ENCODE peak calls at places on chromosome 1, in eight cellular contexts. One of them, this sample, is unnamed.

GRCh38 chr1:17539526-17540254 is at the start of gene ARHGEF10L:
- DNase-seq in activated naive CD4-positive, alpha-beta T cell: no peak
- DNase-seq in ureter: no peak
- DNase-seq in adrenal gland: peak
- DNase-seq in Peyer's patch: peak
- DNase-seq in fibroblast of lung: no peak
- DNase-seq in LoVo: no peak
- DNase-seq in NCI-H2107: no peak
- DNase-seq in this sample: no peak

GRCh38 chr1:170360601-170361000 is 171.4 kb upstream of the GORAB start:
- DNase-seq in activated naive CD4-positive, alpha-beta T cell: no peak
- DNase-seq in ureter: no peak
- DNase-seq in adrenal gland: peak
- DNase-seq in Peyer's patch: no peak
- DNase-seq in fibroblast of lung: peak
- DNase-seq in LoVo: peak
- DNase-seq in NCI-H2107: no peak
- DNase-seq in this sample: no peak

GRCh38 chr1:68229927-68230812 is 2.2 kb downstream of the WLS start:
- DNase-seq in activated naive CD4-positive, alpha-beta T cell: no peak
- DNase-seq in ureter: no peak
- DNase-seq in adrenal gland: no peak
- DNase-seq in Peyer's patch: no peak
- DNase-seq in fibroblast of lung: peak
- DNase-seq in LoVo: no peak
- DNase-seq in NCI-H2107: peak
- DNase-seq in this sample: peak

GRCh38 chr1:233790662-233791371 is 113.7 kb upstream of the SLC35F3 start:
- DNase-seq in activated naive CD4-positive, alpha-beta T cell: no peak
- DNase-seq in ureter: no peak
- DNase-seq in adrenal gland: peak
- DNase-seq in Peyer's patch: no peak
- DNase-seq in fibroblast of lung: peak
- DNase-seq in LoVo: peak
- DNase-seq in NCI-H2107: peak
- DNase-seq in this sample: peak

GRCh38 chr1:110390096-110390495 is 730 bp downstream of the SLC16A4 start:
- DNase-seq in activated naive CD4-positive, alpha-beta T cell: no peak
- DNase-seq in ureter: no peak
- DNase-seq in adrenal gland: peak
- DNase-seq in Peyer's patch: no peak
- DNase-seq in fibroblast of lung: peak
- DNase-seq in LoVo: no peak
- DNase-seq in NCI-H2107: no peak
- DNase-seq in this sample: peak

GRCh38 chr1:56578963-56579875 is at the start of gene PLPP3:
- DNase-seq in activated naive CD4-positive, alpha-beta T cell: no peak
- DNase-seq in ureter: peak
- DNase-seq in adrenal gland: peak
- DNase-seq in Peyer's patch: peak
- DNase-seq in fibroblast of lung: peak
- DNase-seq in LoVo: peak
- DNase-seq in NCI-H2107: no peak
- DNase-seq in this sample: peak

GRCh38 chr1:64505944-64506658 is 36.2 kb downstream of the CACHD1 start:
- DNase-seq in activated naive CD4-positive, alpha-beta T cell: peak
- DNase-seq in ureter: peak
- DNase-seq in adrenal gland: no peak
- DNase-seq in Peyer's patch: peak
- DNase-seq in fibroblast of lung: peak
- DNase-seq in LoVo: peak
- DNase-seq in NCI-H2107: peak
- DNase-seq in this sample: no peak

GRCh38 chr1:87194856-87195255 is 133.8 kb upstream of the LMO4 start:
- DNase-seq in activated naive CD4-positive, alpha-beta T cell: no peak
- DNase-seq in ureter: no peak
- DNase-seq in adrenal gland: no peak
- DNase-seq in Peyer's patch: no peak
- DNase-seq in fibroblast of lung: no peak
- DNase-seq in LoVo: no peak
- DNase-seq in NCI-H2107: no peak
- DNase-seq in this sample: no peak

GRCh38 chr1:210624722-210625121 is 296.0 kb downstream of the HHAT start:
- DNase-seq in activated naive CD4-positive, alpha-beta T cell: no peak
- DNase-seq in ureter: no peak
- DNase-seq in adrenal gland: no peak
- DNase-seq in Peyer's patch: no peak
- DNase-seq in fibroblast of lung: no peak
- DNase-seq in LoVo: no peak
- DNase-seq in NCI-H2107: no peak
- DNase-seq in this sample: peak

GRCh38 chr1:16677552-16678423 is 11.0 kb upstream of the RNU1-3 start:
- DNase-seq in activated naive CD4-positive, alpha-beta T cell: no peak
- DNase-seq in ureter: peak
- DNase-seq in adrenal gland: no peak
- DNase-seq in Peyer's patch: no peak
- DNase-seq in fibroblast of lung: peak
- DNase-seq in LoVo: peak
- DNase-seq in NCI-H2107: no peak
- DNase-seq in this sample: peak

GRCh38 chr1:111754964-111755320 is 759 bp upstream of the DDX20 start:
- DNase-seq in activated naive CD4-positive, alpha-beta T cell: no peak
- DNase-seq in ureter: no peak
- DNase-seq in adrenal gland: no peak
- DNase-seq in Peyer's patch: peak
- DNase-seq in fibroblast of lung: peak
- DNase-seq in LoVo: no peak
- DNase-seq in NCI-H2107: peak
- DNase-seq in this sample: peak

GRCh38 chr1:70827030-70827429 is 220.6 kb downstream of the PTGER3 start:
- DNase-seq in activated naive CD4-positive, alpha-beta T cell: no peak
- DNase-seq in ureter: no peak
- DNase-seq in adrenal gland: no peak
- DNase-seq in Peyer's patch: no peak
- DNase-seq in fibroblast of lung: no peak
- DNase-seq in LoVo: no peak
- DNase-seq in NCI-H2107: no peak
- DNase-seq in this sample: no peak

GRCh38 chr1:50972766-50973165 is 2.7 kb downstream of the CDKN2C start:
- DNase-seq in activated naive CD4-positive, alpha-beta T cell: no peak
- DNase-seq in ureter: no peak
- DNase-seq in adrenal gland: no peak
- DNase-seq in Peyer's patch: no peak
- DNase-seq in fibroblast of lung: no peak
- DNase-seq in LoVo: no peak
- DNase-seq in NCI-H2107: no peak
- DNase-seq in this sample: no peak

GRCh38 chr1:64915381-64916274 is 50.7 kb downstream of the JAK1 start:
- DNase-seq in activated naive CD4-positive, alpha-beta T cell: no peak
- DNase-seq in ureter: peak
- DNase-seq in adrenal gland: no peak
- DNase-seq in Peyer's patch: peak
- DNase-seq in fibroblast of lung: peak
- DNase-seq in LoVo: peak
- DNase-seq in NCI-H2107: no peak
- DNase-seq in this sample: peak

GRCh38 chr1:55568732-55569131 is 353.6 kb upstream of the USP24 start:
- DNase-seq in activated naive CD4-positive, alpha-beta T cell: no peak
- DNase-seq in ureter: no peak
- DNase-seq in adrenal gland: no peak
- DNase-seq in Peyer's patch: no peak
- DNase-seq in fibroblast of lung: no peak
- DNase-seq in LoVo: no peak
- DNase-seq in NCI-H2107: no peak
- DNase-seq in this sample: no peak

GRCh38 chr1:114131526-114132220 is 22.0 kb downstream of the SYT6 start:
- DNase-seq in activated naive CD4-positive, alpha-beta T cell: no peak
- DNase-seq in ureter: no peak
- DNase-seq in adrenal gland: no peak
- DNase-seq in Peyer's patch: no peak
- DNase-seq in fibroblast of lung: no peak
- DNase-seq in LoVo: no peak
- DNase-seq in NCI-H2107: no peak
- DNase-seq in this sample: no peak

GRCh38 chr1:216124382-216124781 is 298.9 kb downstream of the USH2A start:
- DNase-seq in activated naive CD4-positive, alpha-beta T cell: no peak
- DNase-seq in ureter: no peak
- DNase-seq in adrenal gland: no peak
- DNase-seq in Peyer's patch: no peak
- DNase-seq in fibroblast of lung: no peak
- DNase-seq in LoVo: no peak
- DNase-seq in NCI-H2107: no peak
- DNase-seq in this sample: no peak

GRCh38 chr1:27455166-27455811 is 34.7 kb downstream of the WASF2 start:
- DNase-seq in activated naive CD4-positive, alpha-beta T cell: no peak
- DNase-seq in ureter: no peak
- DNase-seq in adrenal gland: no peak
- DNase-seq in Peyer's patch: no peak
- DNase-seq in fibroblast of lung: no peak
- DNase-seq in LoVo: no peak
- DNase-seq in NCI-H2107: no peak
- DNase-seq in this sample: peak

GRCh38 chr1:36920371-36920770 is 113.9 kb downstream of the GRIK3 start:
- DNase-seq in activated naive CD4-positive, alpha-beta T cell: no peak
- DNase-seq in ureter: peak
- DNase-seq in adrenal gland: no peak
- DNase-seq in Peyer's patch: no peak
- DNase-seq in fibroblast of lung: no peak
- DNase-seq in LoVo: no peak
- DNase-seq in NCI-H2107: no peak
- DNase-seq in this sample: no peak

GRCh38 chr1:231165371-231165770 is 3.5 kb downstream of the TRIM67 start:
- DNase-seq in activated naive CD4-positive, alpha-beta T cell: no peak
- DNase-seq in ureter: no peak
- DNase-seq in adrenal gland: peak
- DNase-seq in Peyer's patch: no peak
- DNase-seq in fibroblast of lung: peak
- DNase-seq in LoVo: no peak
- DNase-seq in NCI-H2107: no peak
- DNase-seq in this sample: peak

GRCh38 chr1:213596729-213597128 is 391.0 kb upstream of the PROX1 start:
- DNase-seq in activated naive CD4-positive, alpha-beta T cell: no peak
- DNase-seq in ureter: no peak
- DNase-seq in adrenal gland: no peak
- DNase-seq in Peyer's patch: no peak
- DNase-seq in fibroblast of lung: no peak
- DNase-seq in LoVo: no peak
- DNase-seq in NCI-H2107: no peak
- DNase-seq in this sample: no peak

GRCh38 chr1:42000781-42001180 is 82.1 kb upstream of the HIVEP3 start:
- DNase-seq in activated naive CD4-positive, alpha-beta T cell: no peak
- DNase-seq in ureter: no peak
- DNase-seq in adrenal gland: no peak
- DNase-seq in Peyer's patch: no peak
- DNase-seq in fibroblast of lung: no peak
- DNase-seq in LoVo: no peak
- DNase-seq in NCI-H2107: no peak
- DNase-seq in this sample: no peak

GRCh38 chr1:167599839-167600581 is 30.0 kb upstream of the RCSD1 start:
- DNase-seq in activated naive CD4-positive, alpha-beta T cell: peak
- DNase-seq in ureter: peak
- DNase-seq in adrenal gland: peak
- DNase-seq in Peyer's patch: no peak
- DNase-seq in fibroblast of lung: peak
- DNase-seq in LoVo: peak
- DNase-seq in NCI-H2107: no peak
- DNase-seq in this sample: peak

GRCh38 chr1:145956776-145957442 is 908 bp downstream of the LIX1L start:
- DNase-seq in activated naive CD4-positive, alpha-beta T cell: no peak
- DNase-seq in ureter: no peak
- DNase-seq in adrenal gland: peak
- DNase-seq in Peyer's patch: no peak
- DNase-seq in fibroblast of lung: peak
- DNase-seq in LoVo: no peak
- DNase-seq in NCI-H2107: no peak
- DNase-seq in this sample: peak

GRCh38 chr1:204199579-204199978 is 3.3 kb upstream of the KISS1 start:
- DNase-seq in activated naive CD4-positive, alpha-beta T cell: no peak
- DNase-seq in ureter: no peak
- DNase-seq in adrenal gland: no peak
- DNase-seq in Peyer's patch: no peak
- DNase-seq in fibroblast of lung: no peak
- DNase-seq in LoVo: no peak
- DNase-seq in NCI-H2107: no peak
- DNase-seq in this sample: no peak

GRCh38 chr1:114330451-114330983 is 176.8 kb upstream of the SYT6 start:
- DNase-seq in activated naive CD4-positive, alpha-beta T cell: peak
- DNase-seq in ureter: no peak
- DNase-seq in adrenal gland: no peak
- DNase-seq in Peyer's patch: no peak
- DNase-seq in fibroblast of lung: no peak
- DNase-seq in LoVo: no peak
- DNase-seq in NCI-H2107: no peak
- DNase-seq in this sample: no peak

This sample was measured in fibroblast of villous mesenchyme.